ENCODE peak calls at places on chromosomes 16 and 17, in four cellular contexts. R is WTC11, F is K562, A is HepG2. H is an unnamed sample.

GRCh38 chr17:1109606-1110523 is 69.9 kb downstream of the ABR start:
- DNase-seq in R (peak), F (no peak), A (peak), H (no peak)

GRCh38 chr17:258045-258734 is 76.7 kb upstream of the DOC2B start:
- DNase-seq in R (peak), F (no peak), A (no peak), H (no peak)

GRCh38 chr16:10343124-10343760 is 42.6 kb upstream of the ATF7IP2 start:
- DNase-seq in R (no peak), F (no peak), A (no peak), H (no peak)

GRCh38 chr17:65360961-65361552 is 200.4 kb downstream of the AXIN2 start:
- DNase-seq in R (no peak), F (no peak), A (no peak), H (no peak)

GRCh38 chr16:57658878-57659674 is 9.0 kb upstream of the ADGRG3 start:
- DNase-seq in R (no peak), F (no peak), A (no peak), H (no peak)

GRCh38 chr17:56499799-56500388 is 93.6 kb upstream of the NOG start:
- DNase-seq in R (no peak), F (peak), A (peak), H (peak)

GRCh38 chr16:2964416-2965223 is 545 bp downstream of the KREMEN2 start:
- DNase-seq in R (peak), F (peak), A (peak), H (peak)

GRCh38 chr16:29007865-29008593 is 23.2 kb downstream of the LAT start:
- DNase-seq in R (no peak), F (peak), A (no peak), H (peak)

GRCh38 chr16:10688291-10688690 is 6.4 kb downstream of the TEKT5 start:
- DNase-seq in R (no peak), F (no peak), A (no peak), H (no peak)

GRCh38 chr17:67663445-67663844 is 54.3 kb upstream of the NOL11 start:
- DNase-seq in R (no peak), F (no peak), A (no peak), H (no peak)

GRCh38 chr17:7956208-7956965 is 24.4 kb downstream of the CNTROB start:
- DNase-seq in R (no peak), F (no peak), A (no peak), H (no peak)

GRCh38 chr17:44786551-44787081 is 27.8 kb downstream of the ADAM11 start:
- DNase-seq in R (no peak), F (no peak), A (no peak), H (no peak)

GRCh38 chr17:35735036-35735805 is 3.8 kb downstream of the RASL10B start:
- DNase-seq in R (no peak), F (no peak), A (no peak), H (no peak)

GRCh38 chr17:76142044-76143041 is 1.3 kb upstream of the FOXJ1 start:
- DNase-seq in R (no peak), F (no peak), A (no peak), H (no peak)

GRCh38 chr16:10497132-10498088 is 83.0 kb downstream of the EMP2 start:
- DNase-seq in R (no peak), F (peak), A (no peak), H (no peak)

GRCh38 chr16:24986512-24987303 is 28.5 kb downstream of the ARHGAP17 start:
- DNase-seq in R (no peak), F (peak), A (peak), H (no peak)

GRCh38 chr17:40442392-40443195 is 656 bp upstream of the IGFBP4 start:
- DNase-seq in R (no peak), F (peak), A (no peak), H (no peak)

GRCh38 chr16:49441366-49441780 is 67.8 kb downstream of the C16orf78 start:
- DNase-seq in R (peak), F (no peak), A (no peak), H (no peak)

GRCh38 chr17:5902671-5903070 is 167.5 kb upstream of the WSCD1 start:
- DNase-seq in R (no peak), F (no peak), A (no peak), H (no peak)

GRCh38 chr17:79919164-79919585 is 79.9 kb upstream of the CBX4 start:
- DNase-seq in R (no peak), F (no peak), A (no peak), H (no peak)

GRCh38 chr16:25966172-25967097 is 274.7 kb downstream of the HS3ST4 start:
- DNase-seq in R (no peak), F (no peak), A (no peak), H (no peak)

GRCh38 chr17:75067856-75068255 is 19.9 kb upstream of the SLC16A5 start:
- DNase-seq in R (no peak), F (no peak), A (no peak), H (no peak)

GRCh38 chr17:66610734-66611133 is 224.2 kb upstream of the CACNG5 start:
- DNase-seq in R (no peak), F (no peak), A (peak), H (no peak)

GRCh38 chr17:79159926-79160325 is 85.3 kb downstream of the ENGASE start:
- DNase-seq in R (no peak), F (no peak), A (no peak), H (no peak)

GRCh38 chr17:17204041-17204591 is 2.0 kb downstream of the PLD6 start:
- DNase-seq in R (no peak), F (no peak), A (no peak), H (no peak)
- TF ChIP-seq ELF4 in R (no peak), F (no peak), A (no peak), H (no peak)

DNA sequence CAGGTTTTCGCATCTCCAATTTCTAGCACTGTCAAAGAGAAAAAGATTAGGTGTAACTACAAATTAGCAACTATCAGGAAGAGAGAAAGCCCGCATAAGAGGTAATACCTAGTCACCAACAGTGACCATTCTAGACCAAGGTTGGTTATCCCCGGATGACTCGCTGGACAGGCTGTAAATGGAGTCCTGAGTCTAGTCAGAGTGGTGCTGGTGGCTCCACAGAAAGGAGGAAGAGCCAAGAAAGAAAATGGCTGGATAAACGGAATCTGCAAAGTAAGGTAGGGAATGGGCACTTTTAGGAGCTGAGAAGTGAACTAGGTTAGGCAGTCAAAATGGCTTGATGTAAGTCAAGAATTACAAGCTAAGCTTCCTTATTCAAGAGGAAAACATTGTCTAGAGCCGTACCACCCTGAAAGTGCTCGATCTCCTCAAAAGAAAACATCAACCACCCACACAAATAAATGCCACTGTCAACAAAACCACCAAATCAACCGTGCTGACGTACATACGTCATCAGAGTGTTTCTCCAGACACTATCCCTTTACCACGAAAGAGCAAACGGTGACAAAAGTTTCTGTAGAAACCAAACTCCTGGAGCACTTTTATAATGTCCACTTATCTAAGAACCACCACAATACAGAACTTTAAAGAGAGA is 2.2 kb downstream of the GSPT1 start:
- DNase-seq in R (no peak), F (no peak), A (no peak), H (no peak)
- TF ChIP-seq ELF4 in R (no peak), F (no peak), A (no peak), H (no peak)

GRCh38 chr17:58202859-58203258 is 10.3 kb downstream of the EPX start:
- DNase-seq in R (no peak), F (no peak), A (no peak), H (no peak)

GRCh38 chr17:58195518-58196123 is 3.1 kb downstream of the EPX start:
- DNase-seq in R (no peak), F (no peak), A (no peak), H (no peak)

GRCh38 chr17:58196610-58197009 is 4.1 kb downstream of the EPX start:
- DNase-seq in R (no peak), F (no peak), A (no peak), H (no peak)

GRCh38 chr17:58204796-58205195 is 12.3 kb downstream of the EPX start:
- DNase-seq in R (no peak), F (no peak), A (no peak), H (no peak)

GRCh38 chr17:58200024-58200633 is 7.6 kb downstream of the EPX start:
- DNase-seq in R (peak), F (peak), A (peak), H (peak)
- TF ChIP-seq ELF4 in R (no peak), F (no peak), A (no peak), H (no peak)

DNA sequence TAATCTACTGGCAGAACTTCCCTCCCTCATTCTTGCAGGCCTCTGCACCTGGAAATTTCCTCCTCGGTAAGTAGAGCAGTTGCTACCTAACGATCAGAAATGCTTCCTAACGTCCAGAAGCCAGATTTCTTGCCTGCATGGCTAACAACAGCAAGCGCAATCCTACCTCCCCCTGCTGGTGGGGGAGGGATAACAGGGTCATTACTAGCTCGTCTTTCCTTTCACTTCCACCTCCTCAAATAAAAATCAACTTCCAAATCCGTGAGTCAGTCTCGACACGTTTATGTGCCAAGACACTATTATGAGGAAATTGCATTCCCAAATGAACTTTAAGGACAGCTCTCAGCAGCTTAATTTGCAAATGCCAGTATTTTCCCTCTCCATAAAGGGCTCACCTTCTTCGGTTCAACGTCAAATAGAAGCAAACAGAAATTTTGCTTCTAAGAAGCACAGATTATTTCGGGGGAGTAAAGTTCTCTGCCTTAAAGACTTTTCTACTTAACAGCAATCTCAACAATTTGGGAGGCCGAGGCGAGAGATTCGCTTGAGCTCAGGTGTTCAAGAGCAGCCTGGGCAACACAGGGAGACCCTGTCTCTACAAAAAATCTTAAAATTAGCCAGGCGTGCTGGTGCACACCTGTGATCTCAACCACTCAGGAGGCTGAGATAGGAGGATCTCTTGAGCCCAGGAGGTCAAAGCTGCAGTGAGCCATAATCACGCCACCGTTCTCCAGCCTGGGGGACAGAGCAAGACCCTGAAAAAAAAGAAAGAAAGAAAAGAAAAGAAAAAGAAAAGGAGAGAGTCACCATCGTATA is 188.6 kb upstream of the PSMD7 start:
- DNase-seq in R (peak), F (peak), A (peak), H (peak)
- TF ChIP-seq ELF4 in R (no peak), F (no peak), A (no peak), H (no peak)

GRCh38 chr17:27244481-27245223 is 49.3 kb upstream of the WSB1 start:
- DNase-seq in R (peak), F (no peak), A (peak), H (no peak)
- TF ChIP-seq ELF4 in R (no peak), F (no peak), A (no peak), H (no peak)

DNA sequence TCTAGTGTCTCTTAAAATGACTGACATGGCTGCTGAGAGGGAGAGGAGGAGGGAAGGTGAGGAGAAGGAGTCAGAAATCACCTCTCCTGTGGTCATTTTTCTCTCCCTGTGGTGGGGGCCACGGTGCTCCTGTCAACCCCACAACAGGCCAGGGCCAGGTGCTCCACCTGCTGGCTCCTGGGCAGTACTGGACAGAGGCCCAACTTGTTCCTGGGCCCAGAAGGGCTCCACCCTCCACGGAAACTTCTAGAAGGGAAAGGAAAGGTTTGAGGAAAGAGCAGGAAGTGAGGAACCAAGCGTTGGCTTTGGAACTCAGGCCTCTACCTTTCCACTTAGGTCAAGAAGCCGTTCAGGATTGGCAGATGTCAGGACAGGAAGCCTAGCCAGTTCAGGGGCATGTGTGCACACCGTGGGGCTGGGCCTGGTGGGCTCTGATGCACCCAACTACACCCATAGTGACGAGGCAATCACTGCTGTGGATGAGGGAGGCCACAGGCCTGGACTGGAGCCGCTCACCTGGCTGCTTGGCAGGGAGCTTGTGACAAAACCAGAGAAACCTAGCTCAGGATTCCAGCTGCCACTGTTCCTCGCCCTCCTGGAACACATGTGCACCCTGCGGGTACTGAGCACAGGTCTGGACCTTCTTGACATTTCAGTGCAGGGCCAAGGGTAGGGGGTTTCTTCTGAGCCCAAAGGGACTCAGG is 36.1 kb downstream of the WNT3 start:
- DNase-seq in R (peak), F (peak), A (peak), H (peak)
- TF ChIP-seq ELF4 in R (no peak), F (no peak), A (no peak), H (no peak)